ENCODE peak calls at places on chromosomes 3 and 15, in four cellular contexts. J is NB4, W is stomach, O is heart left ventricle. K is an unnamed sample.

GRCh38 chr3:171049831-171050444 is 23.4 kb upstream of the SLC2A2 start:
- DNase-seq in J (peak), W (peak), O (no peak), K (peak)

GRCh38 chr3:150410311-150411105 is 2.4 kb downstream of the TSC22D2 start:
- DNase-seq in J (peak), W (peak), O (peak), K (peak)

GRCh38 chr3:172595648-172596393 is 72.6 kb upstream of the TNFSF10 start:
- DNase-seq in J (peak), W (peak), O (no peak), K (peak)

GRCh38 chr15:57897870-57898269 is 167.6 kb downstream of the ALDH1A2 start:
- DNase-seq in J (no peak), W (no peak), O (no peak), K (no peak)

GRCh38 chr15:63974036-63974435 is 72.2 kb downstream of the DAPK2 start:
- DNase-seq in J (no peak), W (no peak), O (no peak), K (no peak)

GRCh38 chr3:20984594-20985207 is 766.3 kb downstream of the ZNF385D start:
- DNase-seq in J (no peak), W (no peak), O (no peak), K (no peak)

GRCh38 chr3:85482193-85482450 is 523.3 kb downstream of the CADM2 start:
- DNase-seq in J (no peak), W (no peak), O (no peak), K (no peak)

GRCh38 chr3:10505050-10505790 is at the start of gene ATP2B2:
- DNase-seq in J (no peak), W (no peak), O (peak), K (no peak)

GRCh38 chr3:17872457-17872856 is 130.0 kb upstream of the TBC1D5 start:
- DNase-seq in J (no peak), W (no peak), O (no peak), K (no peak)

GRCh38 chr3:183629546-183630301 is 5.7 kb upstream of the KLHL24 start:
- DNase-seq in J (peak), W (no peak), O (no peak), K (no peak)

GRCh38 chr15:97993310-97993738 is 32.8 kb downstream of the ARRDC4 start:
- DNase-seq in J (peak), W (no peak), O (no peak), K (peak)

GRCh38 chr3:36212291-36212690 is 168.0 kb upstream of the STAC start:
- DNase-seq in J (no peak), W (no peak), O (no peak), K (no peak)

GRCh38 chr3:39972508-39972907 is 163.1 kb downstream of the MYRIP start:
- DNase-seq in J (no peak), W (no peak), O (no peak), K (no peak)

GRCh38 chr3:23960649-23961048 is 15.6 kb downstream of the NR1D2 start:
- DNase-seq in J (no peak), W (no peak), O (no peak), K (no peak)

GRCh38 chr3:14803101-14803980 is 15.4 kb upstream of the FGD5 start:
- DNase-seq in J (no peak), W (peak), O (no peak), K (no peak)

GRCh38 chr3:154143873-154144272 is 22.7 kb downstream of the ARHGEF26 start:
- DNase-seq in J (no peak), W (no peak), O (no peak), K (no peak)

GRCh38 chr3:14943042-14943441 is 4.3 kb upstream of the NR2C2 start:
- DNase-seq in J (no peak), W (no peak), O (no peak), K (no peak)

GRCh38 chr3:34185301-34185700 is 386.9 kb downstream of the PDCD6IP start:
- DNase-seq in J (no peak), W (no peak), O (no peak), K (no peak)

GRCh38 chr3:26622634-26623408 is at the start of gene LRRC3B:
- DNase-seq in J (no peak), W (no peak), O (no peak), K (no peak)

GRCh38 chr3:15606434-15606891 is 4.9 kb downstream of the BTD start:
- DNase-seq in J (no peak), W (no peak), O (no peak), K (no peak)

GRCh38 chr3:46215810-46216414 is 7.8 kb upstream of the CCR1 start:
- DNase-seq in J (no peak), W (no peak), O (no peak), K (no peak)

GRCh38 chr3:126394179-126394976 is at the start of gene CFAP100:
- DNase-seq in J (no peak), W (peak), O (no peak), K (no peak)

GRCh38 chr15:81023483-81024264 is 23.0 kb downstream of the TLNRD1 start:
- DNase-seq in J (peak), W (no peak), O (peak), K (no peak)
- TF ChIP-seq POLR2A in J (no peak), W (no peak), O (no peak), K (no peak)

GRCh38 chr3:87225659-87226058 is 1.4 kb upstream of the CHMP2B start:
- DNase-seq in J (peak), W (no peak), O (no peak), K (peak)

GRCh38 chr3:87228316-87228715 is 1.2 kb downstream of the CHMP2B start:
- DNase-seq in J (no peak), W (no peak), O (no peak), K (peak)

GRCh38 chr3:87229113-87229512 is 2.0 kb downstream of the CHMP2B start:
- DNase-seq in J (no peak), W (no peak), O (no peak), K (no peak)

GRCh38 chr3:87227835-87228144 is 681 bp downstream of the CHMP2B start:
- DNase-seq in J (no peak), W (no peak), O (no peak), K (no peak)

GRCh38 chr3:87227104-87227834 is at the start of gene CHMP2B:
- DNase-seq in J (peak), W (peak), O (peak), K (peak)
- TF ChIP-seq POLR2A in J (peak), W (peak), O (no peak), K (peak)

DNA sequence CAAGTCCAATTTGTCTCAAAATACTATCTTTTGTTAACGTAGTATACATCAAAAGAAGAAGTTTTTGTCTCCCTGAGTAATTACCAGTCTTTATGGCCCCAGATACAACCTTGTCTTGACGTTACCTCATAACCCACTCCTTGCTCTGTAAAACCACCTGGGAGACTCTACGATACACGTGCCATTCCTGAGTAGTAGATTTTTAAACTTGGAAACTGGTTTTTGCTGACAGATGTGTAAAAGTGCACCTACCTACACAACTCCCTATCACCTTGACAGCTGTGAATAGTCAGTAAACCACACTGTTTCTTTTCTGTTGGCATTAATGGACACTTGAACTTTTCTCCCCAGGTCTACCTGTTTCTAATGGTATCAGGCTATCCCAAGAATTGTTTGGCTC is 51.7 kb upstream of the RARB start:
- DNase-seq in J (no peak), W (no peak), O (no peak), K (no peak)
- TF ChIP-seq POLR2A in J (no peak), W (no peak), O (no peak), K (no peak)

GRCh38 chr3:8481380-8481779 is 20.2 kb upstream of the LMCD1 start:
- DNase-seq in J (no peak), W (no peak), O (no peak), K (no peak)

GRCh38 chr3:8484409-8485140 is 17.0 kb upstream of the LMCD1 start:
- DNase-seq in J (no peak), W (no peak), O (no peak), K (no peak)

GRCh38 chr3:8482263-8482662 is 19.4 kb upstream of the LMCD1 start:
- DNase-seq in J (no peak), W (no peak), O (no peak), K (no peak)

GRCh38 chr3:8482960-8483665 is 18.5 kb upstream of the LMCD1 start:
- DNase-seq in J (no peak), W (peak), O (peak), K (no peak)

DNA sequence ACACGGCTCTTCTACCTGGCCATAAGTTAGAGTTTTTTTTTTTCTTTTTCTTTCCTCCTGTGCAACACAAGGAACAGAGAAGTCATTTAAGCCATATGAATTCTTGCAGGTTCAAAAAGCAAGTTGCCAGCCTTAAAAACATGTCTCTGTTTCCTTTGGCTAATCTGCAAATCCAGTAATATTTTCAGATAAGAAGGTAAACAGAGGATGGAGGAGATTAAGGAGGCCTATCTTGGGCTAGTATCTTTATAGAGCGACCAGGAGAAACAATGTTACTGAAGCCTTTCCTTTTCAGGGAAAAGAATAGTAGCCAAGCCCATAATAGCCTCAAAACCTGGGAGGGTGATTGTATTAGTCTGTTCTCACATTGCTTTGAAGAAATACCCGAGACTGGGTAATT is 20.9 kb upstream of the LMCD1 start:
- DNase-seq in J (no peak), W (no peak), O (no peak), K (no peak)
- TF ChIP-seq POLR2A in J (no peak), W (no peak), O (no peak), K (no peak)

GRCh38 chr15:68809517-68809916 is 11.2 kb downstream of the ANP32A start:
- DNase-seq in J (no peak), W (no peak), O (no peak), K (no peak)
- TF ChIP-seq POLR2A in J (no peak), W (no peak), O (no peak), K (no peak)

DNA sequence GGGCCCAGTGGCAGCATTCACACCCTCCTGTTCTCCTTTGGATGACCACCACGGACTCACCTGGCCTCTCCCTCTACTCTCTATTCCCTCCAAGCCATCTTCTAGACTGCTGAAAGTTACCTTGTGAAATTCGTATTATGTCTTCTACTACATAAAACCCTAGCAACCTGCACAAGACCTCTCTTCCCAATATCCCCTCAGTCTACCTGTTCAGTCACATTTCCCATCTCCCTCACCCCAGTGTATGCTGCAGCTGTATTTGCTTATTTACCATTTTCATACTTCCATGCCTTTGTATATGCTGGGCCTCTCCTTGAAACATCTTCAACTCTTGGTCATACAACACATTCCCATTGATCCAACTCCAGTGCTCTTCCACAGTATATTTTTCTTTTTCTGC is 35.3 kb downstream of the DET1 start:
- DNase-seq in J (no peak), W (no peak), O (no peak), K (no peak)
- TF ChIP-seq POLR2A in J (no peak), W (no peak), O (no peak), K (no peak)

DNA sequence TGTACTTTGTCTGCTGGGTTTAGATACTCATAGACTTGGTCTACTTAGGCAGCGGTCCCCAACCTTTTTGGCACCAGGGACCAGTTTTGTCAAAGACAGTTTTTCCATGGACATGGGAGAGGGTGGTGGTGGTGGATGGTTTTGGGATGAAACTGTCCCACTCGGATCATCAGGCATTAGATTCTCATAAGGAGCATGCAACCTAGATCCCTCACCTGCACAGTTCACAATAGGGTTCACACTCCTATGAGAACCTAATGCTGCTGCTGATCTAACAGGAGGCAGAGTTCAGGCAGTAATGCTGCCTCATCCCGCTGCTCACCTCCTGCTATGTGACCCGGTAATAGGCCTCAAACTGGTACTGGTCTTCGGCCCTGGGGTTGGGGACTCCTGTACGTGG is 45.3 kb downstream of the CMSS1 start:
- DNase-seq in J (no peak), W (no peak), O (no peak), K (no peak)
- TF ChIP-seq POLR2A in J (no peak), W (no peak), O (no peak), K (no peak)

GRCh38 chr15:34793901-34794300 is 1.4 kb downstream of the ACTC1 start:
- DNase-seq in J (no peak), W (no peak), O (no peak), K (no peak)
- TF ChIP-seq POLR2A in J (no peak), W (no peak), O (no peak), K (no peak)

GRCh38 chr3:175224051-175224450 is 364.9 kb downstream of the NAALADL2 start:
- DNase-seq in J (no peak), W (no peak), O (peak), K (no peak)
- TF ChIP-seq POLR2A in J (no peak), W (no peak), O (no peak), K (no peak)

GRCh38 chr3:52769786-52770445 is 824 bp downstream of the NEK4 start:
- DNase-seq in J (peak), W (no peak), O (no peak), K (peak)

GRCh38 chr3:52771702-52772101 is 962 bp upstream of the NEK4 start:
- DNase-seq in J (no peak), W (no peak), O (no peak), K (no peak)

GRCh38 chr3:52773361-52774065 is 2.8 kb upstream of the NEK4 start:
- DNase-seq in J (no peak), W (no peak), O (no peak), K (no peak)

GRCh38 chr3:52771334-52771681 is 568 bp upstream of the NEK4 start:
- DNase-seq in J (no peak), W (no peak), O (no peak), K (no peak)

GRCh38 chr3:52770581-52771333 is at the start of gene NEK4:
- DNase-seq in J (peak), W (peak), O (peak), K (peak)
- TF ChIP-seq POLR2A in J (peak), W (no peak), O (no peak), K (peak)

K was measured in erythroblast.